ENCODE peak calls at places on chromosomes 5 and 9, in six cellular contexts. N, U, P, Z, G and A are unnamed samples.

GRCh38 chr9:127858041-127858512 is 3.6 kb upstream of the ENG start:
- DNase-seq in N (peak), U (no peak), P (no peak), Z (no peak), G (no peak), A (no peak)

GRCh38 chr9:116632990-116633441 is 54.1 kb upstream of the TRIM32 start:
- DNase-seq in N (no peak), U (no peak), P (no peak), Z (no peak), G (no peak), A (no peak)

GRCh38 chr5:180862645-180863044 is 1.6 kb upstream of the ZFP62 start:
- DNase-seq in N (no peak), U (no peak), P (no peak), Z (no peak), G (no peak), A (no peak)

GRCh38 chr5:148687427-148687826 is 33.1 kb upstream of the HTR4 start:
- DNase-seq in N (no peak), U (peak), P (peak), Z (peak), G (no peak), A (no peak)

GRCh38 chr5:122142480-122142879 is 13.1 kb downstream of the ZNF474 start:
- DNase-seq in N (no peak), U (peak), P (no peak), Z (no peak), G (no peak), A (no peak)

GRCh38 chr9:134605351-134605968 is 36.1 kb upstream of the COL5A1 start:
- DNase-seq in N (peak), U (no peak), P (no peak), Z (no peak), G (no peak), A (no peak)

GRCh38 chr5:96875805-96876291 is 452 bp upstream of the ERAP2 start:
- DNase-seq in N (no peak), U (no peak), P (no peak), Z (peak), G (no peak), A (no peak)

GRCh38 chr5:133565993-133566392 is 46.3 kb downstream of the FSTL4 start:
- DNase-seq in N (no peak), U (peak), P (peak), Z (peak), G (no peak), A (peak)

GRCh38 chr9:134712922-134713321 is 71.3 kb downstream of the COL5A1 start:
- DNase-seq in N (peak), U (no peak), P (no peak), Z (no peak), G (no peak), A (no peak)

GRCh38 chr5:178454308-178454707 is 135.9 kb downstream of the COL23A1 start:
- DNase-seq in N (no peak), U (no peak), P (no peak), Z (no peak), G (no peak), A (no peak)

GRCh38 chr5:172623313-172623980 is 17.6 kb upstream of the NEURL1B start:
- DNase-seq in N (no peak), U (no peak), P (no peak), Z (no peak), G (no peak), A (no peak)

GRCh38 chr5:66891184-66891925 is 295.2 kb downstream of the MAST4 start:
- DNase-seq in N (no peak), U (no peak), P (no peak), Z (no peak), G (no peak), A (no peak)

GRCh38 chr5:43256261-43256966 is 56.8 kb downstream of the HMGCS1 start:
- DNase-seq in N (no peak), U (peak), P (no peak), Z (no peak), G (no peak), A (no peak)

GRCh38 chr9:33468797-33469621 is 4.7 kb downstream of the NOL6 start:
- DNase-seq in N (no peak), U (no peak), P (no peak), Z (no peak), G (no peak), A (no peak)

GRCh38 chr9:107815782-107816181 is 326.2 kb upstream of the KLF4 start:
- DNase-seq in N (no peak), U (no peak), P (no peak), Z (no peak), G (no peak), A (no peak)

GRCh38 chr9:136095495-136096058 is 488 bp upstream of the NACC2 start:
- DNase-seq in N (no peak), U (peak), P (no peak), Z (no peak), G (no peak), A (peak)

GRCh38 chr9:107488400-107489143 is 997 bp downstream of the KLF4 start:
- DNase-seq in N (peak), U (peak), P (peak), Z (no peak), G (no peak), A (no peak)

GRCh38 chr5:66742083-66742895 is 146.1 kb downstream of the MAST4 start:
- DNase-seq in N (no peak), U (peak), P (peak), Z (no peak), G (no peak), A (no peak)

GRCh38 chr9:84817011-84817410 is 147.5 kb downstream of the NTRK2 start:
- DNase-seq in N (no peak), U (no peak), P (no peak), Z (no peak), G (no peak), A (no peak)

GRCh38 chr9:134662143-134662876 is 20.7 kb downstream of the COL5A1 start:
- DNase-seq in N (peak), U (no peak), P (no peak), Z (no peak), G (no peak), A (no peak)

GRCh38 chr9:122904466-122904822 is 715 bp downstream of the RC3H2 start:
- DNase-seq in N (no peak), U (peak), P (peak), Z (peak), G (peak), A (no peak)

GRCh38 chr9:89882876-89883275 is 278.1 kb downstream of the GADD45G start:
- DNase-seq in N (peak), U (no peak), P (no peak), Z (no peak), G (no peak), A (no peak)

GRCh38 chr9:79485258-79485657 is 86.5 kb upstream of the TLE4 start:
- DNase-seq in N (no peak), U (no peak), P (no peak), Z (no peak), G (no peak), A (no peak)

GRCh38 chr9:133323211-133323610 is 12.8 kb downstream of the SURF6 start:
- DNase-seq in N (no peak), U (no peak), P (no peak), Z (no peak), G (no peak), A (no peak)

GRCh38 chr9:38047301-38048251 is 21.5 kb downstream of the SHB start:
- DNase-seq in N (peak), U (peak), P (peak), Z (peak), G (no peak), A (no peak)

GRCh38 chr5:125258610-125259009 is 512.2 kb upstream of the ZNF608 start:
- DNase-seq in N (no peak), U (no peak), P (no peak), Z (no peak), G (no peak), A (no peak)

GRCh38 chr9:114396558-114397218 is 8.9 kb upstream of the AKNA start:
- DNase-seq in N (peak), U (peak), P (no peak), Z (no peak), G (no peak), A (no peak)

GRCh38 chr5:74167206-74167929 is 473.2 kb downstream of the ENC1 start:
- DNase-seq in N (no peak), U (peak), P (no peak), Z (no peak), G (no peak), A (no peak)

GRCh38 chr9:23492126-23493002 is 333.7 kb downstream of the ELAVL2 start:
- DNase-seq in N (no peak), U (peak), P (peak), Z (peak), G (no peak), A (peak)

GRCh38 chr5:135488727-135489465 is 36.7 kb upstream of the TIFAB start:
- DNase-seq in N (no peak), U (peak), P (peak), Z (peak), G (no peak), A (peak)

GRCh38 chr9:81239388-81239787 is 450.0 kb downstream of the TLE1 start:
- DNase-seq in N (no peak), U (no peak), P (no peak), Z (no peak), G (no peak), A (no peak)

GRCh38 chr5:123367739-123368138 is 55.5 kb downstream of the CEP120 start:
- DNase-seq in N (no peak), U (peak), P (no peak), Z (peak), G (no peak), A (no peak)

GRCh38 chr5:1406681-1407640 is 38.3 kb downstream of the SLC6A3 start:
- DNase-seq in N (no peak), U (no peak), P (no peak), Z (no peak), G (no peak), A (no peak)

GRCh38 chr5:4553968-4554367 is 586.2 kb upstream of the ADAMTS16 start:
- DNase-seq in N (no peak), U (no peak), P (no peak), Z (no peak), G (no peak), A (no peak)

GRCh38 chr5:73299017-73299630 is 126.1 kb downstream of the TMEM174 start:
- DNase-seq in N (no peak), U (no peak), P (peak), Z (peak), G (no peak), A (peak)

GRCh38 chr9:14779566-14780022 is 57.1 kb upstream of the CER1 start:
- DNase-seq in N (no peak), U (no peak), P (no peak), Z (no peak), G (no peak), A (no peak)